ENCODE peak calls at places on chromosomes 4 and X, in six cellular contexts. One of them, this sample, is unnamed.

GRCh38 chr4:104531390-104531789 is 36.7 kb upstream of the CXXC4 start:
- DNase-seq in pulmonary artery endothelial cell: no peak
- DNase-seq in T-helper 2 cell: no peak
- DNase-seq in NCI-H1105 treated with DMSO at 0.1 percent for 48 hours: no peak
- DNase-seq in activated T-helper 1 cell treated with anti-CD3 and anti-CD28 coated beads, Interleukin-2, amount 50 U/mL, for 16 hours: no peak
- DNase-seq in COR-L47: no peak
- DNase-seq in this sample: no peak

GRCh38 chr4:142091085-142091513 is 454.7 kb downstream of the IL15 start:
- DNase-seq in COR-L47: no peak
- DNase-seq in pulmonary artery endothelial cell: peak; percentile 94
- DNase-seq in NCI-H1105 treated with DMSO at 0.1 percent for 48 hours: no peak
- DNase-seq in activated T-helper 1 cell treated with anti-CD3 and anti-CD28 coated beads, Interleukin-2, amount 50 U/mL, for 16 hours: no peak
- DNase-seq in T-helper 2 cell: no peak
- DNase-seq in this sample: no peak

GRCh38 chr4:183721207-183722081 is 62.4 kb downstream of the TRAPPC11 start:
- DNase-seq in NCI-H1105 treated with DMSO at 0.1 percent for 48 hours: no peak
- DNase-seq in T-helper 2 cell: peak; percentile 24
- DNase-seq in activated T-helper 1 cell treated with anti-CD3 and anti-CD28 coated beads, Interleukin-2, amount 50 U/mL, for 16 hours: peak; percentile 26
- DNase-seq in COR-L47: no peak
- DNase-seq in pulmonary artery endothelial cell: no peak
- DNase-seq in this sample: peak; percentile 30

GRCh38 chr4:186058253-186058979 is 10.5 kb upstream of the TLR3 start:
- DNase-seq in COR-L47: no peak
- DNase-seq in NCI-H1105 treated with DMSO at 0.1 percent for 48 hours: no peak
- DNase-seq in pulmonary artery endothelial cell: no peak
- DNase-seq in activated T-helper 1 cell treated with anti-CD3 and anti-CD28 coated beads, Interleukin-2, amount 50 U/mL, for 16 hours: no peak
- DNase-seq in T-helper 2 cell: no peak
- DNase-seq in this sample: no peak

GRCh38 chr4:159823743-159824142 is 720.9 kb downstream of the RAPGEF2 start:
- DNase-seq in NCI-H1105 treated with DMSO at 0.1 percent for 48 hours: no peak
- DNase-seq in COR-L47: no peak
- DNase-seq in pulmonary artery endothelial cell: no peak
- DNase-seq in activated T-helper 1 cell treated with anti-CD3 and anti-CD28 coated beads, Interleukin-2, amount 50 U/mL, for 16 hours: no peak
- DNase-seq in T-helper 2 cell: no peak
- DNase-seq in this sample: no peak

GRCh38 chr4:118850813-118851173 is 14.9 kb upstream of the SEC24D start:
- DNase-seq in COR-L47: no peak
- DNase-seq in activated T-helper 1 cell treated with anti-CD3 and anti-CD28 coated beads, Interleukin-2, amount 50 U/mL, for 16 hours: no peak
- DNase-seq in NCI-H1105 treated with DMSO at 0.1 percent for 48 hours: no peak
- DNase-seq in T-helper 2 cell: no peak
- DNase-seq in pulmonary artery endothelial cell: no peak
- DNase-seq in this sample: no peak

GRCh38 chr4:145099653-145100052 is 1.5 kb downstream of the ABCE1 start:
- DNase-seq in T-helper 2 cell: no peak
- DNase-seq in activated T-helper 1 cell treated with anti-CD3 and anti-CD28 coated beads, Interleukin-2, amount 50 U/mL, for 16 hours: no peak
- DNase-seq in COR-L47: no peak
- DNase-seq in pulmonary artery endothelial cell: no peak
- DNase-seq in NCI-H1105 treated with DMSO at 0.1 percent for 48 hours: no peak
- DNase-seq in this sample: no peak

GRCh38 chr4:155809835-155810234 is 51.0 kb downstream of the GUCY1B1 start:
- DNase-seq in activated T-helper 1 cell treated with anti-CD3 and anti-CD28 coated beads, Interleukin-2, amount 50 U/mL, for 16 hours: no peak
- DNase-seq in NCI-H1105 treated with DMSO at 0.1 percent for 48 hours: peak; percentile 61
- DNase-seq in COR-L47: peak; percentile 86
- DNase-seq in T-helper 2 cell: no peak
- DNase-seq in pulmonary artery endothelial cell: peak; percentile 2
- DNase-seq in this sample: no peak

GRCh38 chr4:38177792-38178665 is 217.8 kb downstream of the PTTG2 start:
- DNase-seq in COR-L47: peak; percentile 6
- DNase-seq in pulmonary artery endothelial cell: no peak
- DNase-seq in NCI-H1105 treated with DMSO at 0.1 percent for 48 hours: no peak
- DNase-seq in activated T-helper 1 cell treated with anti-CD3 and anti-CD28 coated beads, Interleukin-2, amount 50 U/mL, for 16 hours: peak; percentile 15
- DNase-seq in T-helper 2 cell: peak; percentile 32
- DNase-seq in this sample: peak; percentile 63

GRCh38 chrX:42818151-42818921 is 40.4 kb upstream of the PPP1R2C start:
- DNase-seq in pulmonary artery endothelial cell: no peak
- DNase-seq in T-helper 2 cell: no peak
- DNase-seq in COR-L47: no peak
- DNase-seq in NCI-H1105 treated with DMSO at 0.1 percent for 48 hours: no peak
- DNase-seq in activated T-helper 1 cell treated with anti-CD3 and anti-CD28 coated beads, Interleukin-2, amount 50 U/mL, for 16 hours: no peak
- DNase-seq in this sample: no peak

This sample was measured in CD8-positive, alpha-beta memory T cell.